ENCODE peak calls at places on chromosomes 4 and X, in eight cellular contexts. One of them, this sample, is unnamed.
A peak's percentile ranks its signal among the peaks of the same experiment; 100 is the strongest.

GRCh38 chr4:38385286-38386010 is 278.6 kb upstream of the KLF3 start:
- DNase-seq in dorsolateral prefrontal cortex: no peak
- DNase-seq in AG04450: no peak
- DNase-seq in heart left ventricle: no peak
- DNase-seq in heart right ventricle: no peak
- DNase-seq in A549: peak; percentile 9
- DNase-seq in brain microvascular endothelial cell: no peak
- DNase-seq in cardiac muscle cell: no peak
- DNase-seq in this sample: no peak

GRCh38 chr4:153676491-153676890 is 7.6 kb upstream of the TLR2 start:
- DNase-seq in cardiac muscle cell: no peak
- DNase-seq in heart left ventricle: no peak
- DNase-seq in heart right ventricle: no peak
- DNase-seq in A549: no peak
- DNase-seq in brain microvascular endothelial cell: peak; percentile 81
- DNase-seq in dorsolateral prefrontal cortex: no peak
- DNase-seq in AG04450: no peak
- DNase-seq in this sample: no peak

GRCh38 chr4:142354041-142354440 is 492.1 kb downstream of the INPP4B start:
- DNase-seq in AG04450: no peak
- DNase-seq in heart left ventricle: no peak
- DNase-seq in A549: no peak
- DNase-seq in dorsolateral prefrontal cortex: no peak
- DNase-seq in brain microvascular endothelial cell: no peak
- DNase-seq in heart right ventricle: no peak
- DNase-seq in cardiac muscle cell: no peak
- DNase-seq in this sample: no peak

GRCh38 chr4:39464886-39465501 is 6.1 kb downstream of the LIAS start:
- DNase-seq in dorsolateral prefrontal cortex: no peak
- DNase-seq in cardiac muscle cell: peak; percentile 35
- DNase-seq in heart right ventricle: no peak
- DNase-seq in brain microvascular endothelial cell: peak; percentile 84
- DNase-seq in heart left ventricle: no peak
- DNase-seq in A549: peak; percentile 62
- DNase-seq in AG04450: peak; percentile 71
- DNase-seq in this sample: peak; percentile 69

GRCh38 chrX:26100421-26100920 is 37.7 kb upstream of the MAGEB18 start:
- DNase-seq in heart right ventricle: no peak
- DNase-seq in heart left ventricle: no peak
- DNase-seq in brain microvascular endothelial cell: peak; percentile 1
- DNase-seq in A549: no peak
- DNase-seq in AG04450: no peak
- DNase-seq in dorsolateral prefrontal cortex: no peak
- DNase-seq in cardiac muscle cell: no peak
- DNase-seq in this sample: no peak

GRCh38 chrX:19225906-19226305 is 103.6 kb upstream of the ADGRG2 start:
- DNase-seq in cardiac muscle cell: peak; percentile 23
- DNase-seq in AG04450: no peak
- DNase-seq in heart right ventricle: no peak
- DNase-seq in dorsolateral prefrontal cortex: no peak
- DNase-seq in brain microvascular endothelial cell: no peak
- DNase-seq in heart left ventricle: no peak
- DNase-seq in A549: peak; percentile 13
- DNase-seq in this sample: no peak

GRCh38 chr4:173243917-173244658 is 75.5 kb downstream of the GALNT7 start:
- DNase-seq in heart left ventricle: no peak
- DNase-seq in AG04450: no peak
- DNase-seq in brain microvascular endothelial cell: no peak
- DNase-seq in heart right ventricle: no peak
- DNase-seq in A549: no peak
- DNase-seq in dorsolateral prefrontal cortex: no peak
- DNase-seq in cardiac muscle cell: no peak
- DNase-seq in this sample: no peak

GRCh38 chrX:108437789-108438623 is at the start of gene COL4A6:
- DNase-seq in dorsolateral prefrontal cortex: no peak
- DNase-seq in AG04450: no peak
- DNase-seq in brain microvascular endothelial cell: peak; percentile 5
- DNase-seq in cardiac muscle cell: peak; percentile 71
- DNase-seq in heart left ventricle: no peak
- DNase-seq in A549: peak; percentile 48
- DNase-seq in heart right ventricle: peak; percentile 8
- DNase-seq in this sample: no peak

GRCh38 chr4:53781614-53782467 is 190.6 kb upstream of the LNX1 start:
- DNase-seq in dorsolateral prefrontal cortex: no peak
- DNase-seq in AG04450: peak; percentile 72
- DNase-seq in heart left ventricle: no peak
- DNase-seq in heart right ventricle: no peak
- DNase-seq in cardiac muscle cell: no peak
- DNase-seq in A549: peak; percentile 36
- DNase-seq in brain microvascular endothelial cell: peak; percentile 47
- DNase-seq in this sample: no peak

GRCh38 chr4:92012899-92013867 is 290.6 kb upstream of the GRID2 start:
- DNase-seq in heart left ventricle: no peak
- DNase-seq in dorsolateral prefrontal cortex: no peak
- DNase-seq in AG04450: no peak
- DNase-seq in cardiac muscle cell: peak; percentile 1
- DNase-seq in heart right ventricle: no peak
- DNase-seq in A549: no peak
- DNase-seq in brain microvascular endothelial cell: no peak
- DNase-seq in this sample: no peak

GRCh38 chrX:111581086-111581485 is 69.6 kb downstream of the SERTM2 start:
- DNase-seq in cardiac muscle cell: no peak
- DNase-seq in AG04450: no peak
- DNase-seq in dorsolateral prefrontal cortex: no peak
- DNase-seq in heart left ventricle: no peak
- DNase-seq in brain microvascular endothelial cell: no peak
- DNase-seq in A549: no peak
- DNase-seq in heart right ventricle: no peak
- DNase-seq in this sample: no peak

GRCh38 chr4:168398589-168398988 is 80.0 kb upstream of the DDX60 start:
- DNase-seq in AG04450: no peak
- DNase-seq in A549: no peak
- DNase-seq in dorsolateral prefrontal cortex: no peak
- DNase-seq in heart left ventricle: no peak
- DNase-seq in brain microvascular endothelial cell: no peak
- DNase-seq in heart right ventricle: no peak
- DNase-seq in cardiac muscle cell: no peak
- DNase-seq in this sample: no peak

GRCh38 chrX:118038614-118039365 is 77.8 kb downstream of the KLHL13 start:
- DNase-seq in heart left ventricle: peak; percentile 14
- DNase-seq in A549: no peak
- DNase-seq in brain microvascular endothelial cell: no peak
- DNase-seq in cardiac muscle cell: no peak
- DNase-seq in heart right ventricle: no peak
- DNase-seq in AG04450: no peak
- DNase-seq in dorsolateral prefrontal cortex: no peak
- DNase-seq in this sample: no peak

GRCh38 chrX:112840382-112841113 is at the start of gene AMOT:
- DNase-seq in AG04450: no peak
- DNase-seq in brain microvascular endothelial cell: peak; percentile 11
- DNase-seq in heart left ventricle: peak; percentile 84
- DNase-seq in A549: peak; percentile 33
- DNase-seq in dorsolateral prefrontal cortex: peak; percentile 83
- DNase-seq in heart right ventricle: peak; percentile 79
- DNase-seq in cardiac muscle cell: peak; percentile 95
- DNase-seq in this sample: no peak

GRCh38 chrX:132853040-132853439 is 105.4 kb downstream of the HS6ST2 start:
- DNase-seq in cardiac muscle cell: no peak
- DNase-seq in dorsolateral prefrontal cortex: no peak
- DNase-seq in heart left ventricle: no peak
- DNase-seq in A549: no peak
- DNase-seq in brain microvascular endothelial cell: peak; percentile 39
- DNase-seq in AG04450: no peak
- DNase-seq in heart right ventricle: no peak
- DNase-seq in this sample: no peak

GRCh38 chrX:149199734-149200133 is 305.4 kb downstream of the IDS start:
- DNase-seq in heart left ventricle: no peak
- DNase-seq in AG04450: no peak
- DNase-seq in heart right ventricle: no peak
- DNase-seq in brain microvascular endothelial cell: no peak
- DNase-seq in cardiac muscle cell: no peak
- DNase-seq in A549: no peak
- DNase-seq in dorsolateral prefrontal cortex: no peak
- DNase-seq in this sample: no peak

GRCh38 chrX:149198980-149199732 is 305.9 kb downstream of the IDS start:
- DNase-seq in cardiac muscle cell: no peak
- DNase-seq in dorsolateral prefrontal cortex: no peak
- DNase-seq in heart right ventricle: no peak
- DNase-seq in AG04450: no peak
- DNase-seq in heart left ventricle: no peak
- DNase-seq in A549: no peak
- DNase-seq in brain microvascular endothelial cell: no peak
- DNase-seq in this sample: no peak
- H3K4me3 ChIP-seq in cardiac muscle cell: no peak overlapping the region
- H3K4me3 ChIP-seq in dorsolateral prefrontal cortex: no peak overlapping the region
- H3K4me3 ChIP-seq in heart right ventricle: no peak overlapping the region
- H3K4me3 ChIP-seq in AG04450: no peak overlapping the region
- H3K4me3 ChIP-seq in heart left ventricle: no peak overlapping the region
- H3K4me3 ChIP-seq in A549: no peak overlapping the region
- H3K4me3 ChIP-seq in brain microvascular endothelial cell: no peak overlapping the region
- H3K4me3 ChIP-seq in this sample: no peak overlapping the region

DNA sequence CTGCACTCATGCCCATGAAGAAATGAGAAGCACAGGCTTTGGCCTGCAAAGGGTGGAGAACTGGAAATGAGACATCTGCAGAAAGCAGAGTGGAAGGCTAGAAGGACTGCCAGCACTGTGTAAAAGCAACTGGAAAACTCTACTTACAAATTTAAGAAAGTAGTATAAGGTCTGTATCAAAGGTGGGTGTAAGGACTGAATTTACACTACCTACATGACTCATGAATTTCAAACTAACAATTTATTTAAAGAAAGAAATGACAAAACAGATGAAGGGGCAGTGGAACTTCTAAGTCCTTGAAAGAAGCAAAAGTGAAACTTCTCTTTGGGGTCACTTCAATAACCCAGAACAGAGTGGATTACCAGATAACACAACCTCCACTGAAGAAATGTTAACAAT is 71.2 kb downstream of the SLC10A7 start:
- DNase-seq in AG04450: no peak
- DNase-seq in cardiac muscle cell: no peak
- DNase-seq in heart left ventricle: no peak
- DNase-seq in A549: no peak
- DNase-seq in brain microvascular endothelial cell: no peak
- DNase-seq in dorsolateral prefrontal cortex: no peak
- DNase-seq in heart right ventricle: no peak
- DNase-seq in this sample: no peak
- H3K4me3 ChIP-seq in AG04450: no peak overlapping the region
- H3K4me3 ChIP-seq in cardiac muscle cell: no peak overlapping the region
- H3K4me3 ChIP-seq in heart left ventricle: no peak overlapping the region
- H3K4me3 ChIP-seq in A549: no peak overlapping the region
- H3K4me3 ChIP-seq in brain microvascular endothelial cell: no peak overlapping the region
- H3K4me3 ChIP-seq in dorsolateral prefrontal cortex: no peak overlapping the region
- H3K4me3 ChIP-seq in heart right ventricle: no peak overlapping the region
- H3K4me3 ChIP-seq in this sample: no peak overlapping the region

GRCh38 chr4:41359836-41360213 is 103.1 kb downstream of the UCHL1 start:
- DNase-seq in dorsolateral prefrontal cortex: no peak
- DNase-seq in heart left ventricle: no peak
- DNase-seq in AG04450: no peak
- DNase-seq in A549: no peak
- DNase-seq in brain microvascular endothelial cell: no peak
- DNase-seq in cardiac muscle cell: no peak
- DNase-seq in heart right ventricle: no peak
- DNase-seq in this sample: no peak

GRCh38 chr4:41360214-41360910 is 103.6 kb downstream of the UCHL1 start:
- DNase-seq in heart left ventricle: peak; percentile 86
- DNase-seq in A549: no peak
- DNase-seq in cardiac muscle cell: peak; percentile 85
- DNase-seq in dorsolateral prefrontal cortex: peak; percentile 87
- DNase-seq in heart right ventricle: peak; percentile 85
- DNase-seq in brain microvascular endothelial cell: no peak
- DNase-seq in AG04450: no peak
- DNase-seq in this sample: no peak

GRCh38 chr4:41362647-41363383 is 106.1 kb downstream of the UCHL1 start:
- DNase-seq in dorsolateral prefrontal cortex: no peak
- DNase-seq in brain microvascular endothelial cell: no peak
- DNase-seq in cardiac muscle cell: no peak
- DNase-seq in A549: no peak
- DNase-seq in heart left ventricle: no peak
- DNase-seq in AG04450: no peak
- DNase-seq in heart right ventricle: no peak
- DNase-seq in this sample: no peak

GRCh38 chr4:41361831-41362646 is 105.3 kb downstream of the UCHL1 start:
- DNase-seq in heart right ventricle: no peak
- DNase-seq in AG04450: no peak
- DNase-seq in dorsolateral prefrontal cortex: no peak
- DNase-seq in heart left ventricle: no peak
- DNase-seq in brain microvascular endothelial cell: no peak
- DNase-seq in A549: no peak
- DNase-seq in cardiac muscle cell: no peak
- DNase-seq in this sample: no peak

GRCh38 chr4:41360911-41361830 is 104.4 kb downstream of the UCHL1 start:
- DNase-seq in cardiac muscle cell: peak; percentile 45
- DNase-seq in heart left ventricle: peak; percentile 49
- DNase-seq in AG04450: no peak
- DNase-seq in A549: no peak
- DNase-seq in dorsolateral prefrontal cortex: peak; percentile 63
- DNase-seq in heart right ventricle: peak; percentile 57
- DNase-seq in brain microvascular endothelial cell: no peak
- DNase-seq in this sample: no peak
- H3K4me3 ChIP-seq in cardiac muscle cell: peak overlapping the region; percentile 69
- H3K4me3 ChIP-seq in heart left ventricle: peak overlapping the region; percentile 87
- H3K4me3 ChIP-seq in AG04450: peak overlapping the region; percentile 56
- H3K4me3 ChIP-seq in A549: peak overlapping the region; percentile 85
- H3K4me3 ChIP-seq in dorsolateral prefrontal cortex: peak overlapping the region; percentile 82
- H3K4me3 ChIP-seq in heart right ventricle: peak overlapping the region; percentile 97
- H3K4me3 ChIP-seq in brain microvascular endothelial cell: peak overlapping the region; percentile 57
- H3K4me3 ChIP-seq in this sample: peak overlapping the region; percentile 57

DNA sequence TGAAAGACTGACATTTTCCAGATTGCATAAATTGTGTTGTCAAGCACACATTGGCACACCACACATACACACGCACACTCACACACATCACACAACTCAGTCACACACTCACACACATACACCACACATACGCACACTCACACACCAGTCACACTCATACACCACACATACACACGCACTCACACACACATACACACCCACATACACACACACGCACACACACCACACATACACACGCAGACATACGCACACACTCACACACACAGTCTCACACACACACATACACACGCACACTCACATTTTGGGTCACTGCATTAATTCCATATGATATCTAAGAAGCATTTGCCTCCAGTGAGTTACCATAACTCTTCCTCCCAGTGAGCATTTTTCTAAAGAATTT is 578.3 kb upstream of the FRG1 start:
- DNase-seq in heart right ventricle: no peak
- DNase-seq in AG04450: no peak
- DNase-seq in cardiac muscle cell: no peak
- DNase-seq in brain microvascular endothelial cell: no peak
- DNase-seq in heart left ventricle: no peak
- DNase-seq in A549: no peak
- DNase-seq in dorsolateral prefrontal cortex: no peak
- DNase-seq in this sample: no peak
- H3K4me3 ChIP-seq in heart right ventricle: no peak overlapping the region
- H3K4me3 ChIP-seq in AG04450: no peak overlapping the region
- H3K4me3 ChIP-seq in cardiac muscle cell: no peak overlapping the region
- H3K4me3 ChIP-seq in brain microvascular endothelial cell: no peak overlapping the region
- H3K4me3 ChIP-seq in heart left ventricle: no peak overlapping the region
- H3K4me3 ChIP-seq in A549: no peak overlapping the region
- H3K4me3 ChIP-seq in dorsolateral prefrontal cortex: no peak overlapping the region
- H3K4me3 ChIP-seq in this sample: no peak overlapping the region

GRCh38 chr4:85725727-85726170 is 250.8 kb downstream of the ARHGAP24 start:
- DNase-seq in AG04450: no peak
- DNase-seq in dorsolateral prefrontal cortex: no peak
- DNase-seq in heart right ventricle: peak; percentile 46
- DNase-seq in A549: no peak
- DNase-seq in heart left ventricle: peak; percentile 47
- DNase-seq in brain microvascular endothelial cell: no peak
- DNase-seq in cardiac muscle cell: peak; percentile 35
- DNase-seq in this sample: no peak
- H3K4me3 ChIP-seq in AG04450: no peak overlapping the region
- H3K4me3 ChIP-seq in dorsolateral prefrontal cortex: no peak overlapping the region
- H3K4me3 ChIP-seq in heart right ventricle: no peak overlapping the region
- H3K4me3 ChIP-seq in A549: no peak overlapping the region
- H3K4me3 ChIP-seq in heart left ventricle: no peak overlapping the region
- H3K4me3 ChIP-seq in brain microvascular endothelial cell: no peak overlapping the region
- H3K4me3 ChIP-seq in cardiac muscle cell: no peak overlapping the region
- H3K4me3 ChIP-seq in this sample: no peak overlapping the region